ENCODE peak calls at places on chromosomes 7 and 10, in ten cellular contexts. Q is ureter; G is activated T-helper 1 cell treated with anti-CD3 and anti-CD28 coated beads, Interleukin-2, amount 50 U/mL, for 16 hours; S is A549; D is stimulated activated CD8-positive, alpha-beta memory T cell treated with anti-CD3 and anti-CD28 coated beads, Interleukin-7, amount 100 ng/mL, for 48 hours; K is stimulated activated naive CD4-positive, alpha-beta T cell; N is EH; P is activated T-cell treated with anti-CD3 and anti-CD28 coated beads for 48 hours; T is stimulated activated CD4-positive, alpha-beta T cell treated with anti-CD3 and anti-CD28 coated beads, Interleukin-4, amount 100 ng/mL, for 24 hours; C is activated CD4-positive, alpha-beta T cell treated with anti-CD3 and anti-CD28 coated beads, Interleukin-2, amount 50 U/mL, for 24 hours. J is an unnamed sample.

GRCh38 chr10:24891823-24892222 is 60.6 kb downstream of the PRTFDC1 start:
- DNase-seq in P (no peak), N (peak), D (no peak), C (no peak), T (no peak), G (no peak), Q (no peak), K (no peak), S (no peak), J (no peak)

GRCh38 chr7:11185179-11185578 is 211.5 kb downstream of the PHF14 start:
- DNase-seq in N (peak), Q (no peak), G (no peak), C (no peak), P (no peak), D (no peak), T (no peak), K (no peak), S (no peak), J (no peak)

GRCh38 chr7:41886257-41886905 is 183.5 kb upstream of the INHBA start:
- DNase-seq in N (peak), T (no peak), S (no peak), P (no peak), D (no peak), K (no peak), G (no peak), Q (no peak), C (no peak), J (no peak)

GRCh38 chr10:5547934-5548660 is 23.3 kb downstream of the CALML3 start:
- DNase-seq in N (peak), P (no peak), D (no peak), T (no peak), Q (peak), C (no peak), S (peak), K (no peak), G (no peak), J (no peak)

GRCh38 chr10:74750848-74751274 is 75.5 kb upstream of the KAT6B start:
- DNase-seq in P (no peak), N (no peak), Q (peak), D (peak), K (no peak), T (no peak), C (no peak), G (no peak), S (no peak), J (no peak)

GRCh38 chr10:110481948-110482347 is 15.8 kb upstream of the DUSP5 start:
- DNase-seq in D (no peak), Q (no peak), T (no peak), G (no peak), C (no peak), S (no peak), K (no peak), N (peak), P (no peak), J (no peak)

GRCh38 chr7:104035351-104035750 is 45.9 kb upstream of the RELN start:
- DNase-seq in Q (no peak), C (no peak), S (no peak), P (no peak), G (no peak), N (no peak), K (no peak), D (no peak), T (no peak), J (no peak)

GRCh38 chr7:145123502-145123901 is 287.6 kb upstream of the TPK1 start:
- DNase-seq in Q (no peak), G (no peak), S (no peak), N (no peak), K (no peak), T (no peak), P (no peak), D (no peak), C (no peak), J (no peak)

GRCh38 chr10:62492012-62492869 is 118.1 kb downstream of the ZNF365 start:
- DNase-seq in N (peak), P (no peak), K (no peak), T (peak), Q (no peak), S (no peak), G (no peak), C (no peak), D (no peak), J (no peak)

GRCh38 chr10:31926765-31927596 is 1.6 kb downstream of the ARHGAP12 start:
- DNase-seq in P (no peak), D (no peak), T (peak), G (no peak), Q (no peak), K (no peak), N (peak), S (no peak), C (no peak), J (no peak)

GRCh38 chr10:7520496-7521485 is 110.0 kb upstream of the SFMBT2 start:
- DNase-seq in C (no peak), Q (no peak), D (no peak), S (no peak), T (no peak), N (no peak), K (no peak), G (no peak), P (no peak), J (no peak)

GRCh38 chr7:82559203-82559805 is 115.7 kb upstream of the CACNA2D1 start:
- DNase-seq in P (no peak), N (no peak), C (no peak), Q (no peak), K (no peak), D (no peak), T (no peak), S (peak), G (no peak), J (no peak)

GRCh38 chr10:69684981-69685353 is 54.9 kb downstream of the FAM241B start:
- DNase-seq in S (no peak), C (no peak), N (no peak), P (no peak), T (no peak), G (no peak), Q (no peak), K (no peak), D (no peak), J (no peak)

GRCh38 chr7:33965116-33965827 is 59.9 kb downstream of the BMPER start:
- DNase-seq in C (no peak), P (no peak), T (no peak), D (no peak), Q (no peak), K (no peak), N (no peak), S (no peak), G (no peak), J (no peak)

GRCh38 chr7:133887459-133887858 is 239.7 kb upstream of the LRGUK start:
- DNase-seq in T (no peak), P (no peak), C (no peak), G (no peak), K (no peak), S (no peak), N (peak), D (no peak), Q (no peak), J (no peak)

GRCh38 chr10:28326516-28327493 is 23.9 kb upstream of the MPP7 start:
- DNase-seq in P (no peak), S (no peak), D (no peak), C (no peak), K (no peak), Q (peak), T (no peak), G (no peak), N (peak), J (no peak)

GRCh38 chr10:84665883-84666463 is 337.6 kb downstream of the CCSER2 start:
- DNase-seq in Q (no peak), S (peak), G (no peak), N (no peak), T (no peak), P (peak), C (no peak), K (no peak), D (peak), J (no peak)